ENCODE peak calls at places on chromosome 4, in five cellular contexts. C is H9, V is H1, O is mesenchymal stem cell, K is trophoblast cell. J is an unnamed sample.

GRCh38 chr4:19748470-19748869 is 503.2 kb upstream of the SLIT2 start:
- DNase-seq in O (peak; percentile 88), V (no peak), K (no peak), C (no peak), J (no peak)

GRCh38 chr4:99784836-99785235 is 31.8 kb upstream of the DAPP1 start:
- DNase-seq in O (no peak), V (no peak), K (peak; percentile 52), C (no peak), J (no peak)

GRCh38 chr4:89434364-89434988 is 126.9 kb upstream of the GPRIN3 start:
- DNase-seq in C (no peak), K (no peak), O (peak; percentile 59), V (no peak), J (no peak)

GRCh38 chr4:56731857-56732256 is 50.8 kb upstream of the HOPX start:
- DNase-seq in C (no peak), O (no peak), K (no peak), V (no peak), J (no peak)

GRCh38 chr4:27154706-27155105 is 294.1 kb downstream of the STIM2 start:
- DNase-seq in V (no peak), K (no peak), C (no peak), O (peak; percentile 93), J (no peak)

GRCh38 chr4:41331224-41331623 is 74.5 kb downstream of the UCHL1 start:
- DNase-seq in K (no peak), C (no peak), O (peak; percentile 40), V (no peak), J (no peak)

GRCh38 chr4:11489449-11490083 is 60.9 kb upstream of the HS3ST1 start:
- DNase-seq in C (no peak), O (no peak), K (no peak), V (no peak), J (no peak)

GRCh38 chr4:98838977-98839618 is 89.8 kb downstream of the EIF4E start:
- DNase-seq in K (no peak), O (peak; percentile 30), V (no peak), C (no peak), J (no peak)

GRCh38 chr4:41887821-41888699 is 47.2 kb upstream of the TMEM33 start:
- DNase-seq in V (no peak), C (no peak), K (no peak), O (peak; percentile 56), J (no peak)

GRCh38 chr4:127580300-127580699 is 52.5 kb upstream of the INTU start:
- DNase-seq in K (no peak), C (no peak), V (no peak), O (no peak), J (no peak)

GRCh38 chr4:151792525-151792924 is 31.7 kb upstream of the GATB start:
- DNase-seq in C (no peak), O (no peak), K (no peak), V (no peak), J (no peak)

GRCh38 chr4:122577189-122577553 is 43.7 kb downstream of the IL21 start:
- DNase-seq in O (no peak), C (no peak), K (no peak), V (no peak), J (no peak)

DNA sequence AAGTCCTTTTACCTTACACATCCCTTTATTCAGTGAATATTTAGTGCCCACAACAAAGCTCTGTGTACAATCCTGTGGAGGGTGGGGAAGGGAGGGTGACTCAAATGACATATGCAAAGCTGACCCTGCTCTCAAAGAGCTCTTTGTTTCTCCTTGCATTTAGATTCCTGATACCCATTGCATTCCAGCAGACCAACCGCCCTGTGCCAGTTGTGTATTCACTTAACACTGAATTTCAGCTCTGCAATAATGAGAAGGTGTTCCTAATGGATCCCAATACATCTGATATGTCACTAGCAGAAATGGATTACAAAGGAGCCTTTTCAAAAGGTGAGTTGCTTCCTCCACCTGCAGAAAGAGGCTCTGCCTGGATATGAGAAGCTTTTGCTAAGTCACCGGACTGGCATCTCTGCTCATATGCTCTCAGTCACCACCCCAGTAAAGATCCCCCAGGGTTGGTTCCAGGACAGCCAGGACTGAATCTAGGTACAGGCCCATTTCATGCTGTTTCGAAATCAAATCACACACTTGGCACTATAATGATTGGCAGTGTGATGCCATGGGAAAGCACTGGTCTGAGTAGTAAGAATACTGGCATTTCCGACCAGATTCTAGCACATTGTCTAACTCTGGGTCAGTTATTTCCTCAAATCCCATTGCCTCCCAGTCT is 17.1 kb upstream of the ANXA3 start:
- DNase-seq in V (no peak), C (no peak), O (no peak), K (no peak), J (no peak)
- H3K14ac ChIP-seq in V (no peak overlapping the region), C (no peak overlapping the region), O (no peak overlapping the region), K (no peak overlapping the region), J (no peak overlapping the region)

GRCh38 chr4:168551945-168552695 is 55.3 kb downstream of the PALLD start:
- DNase-seq in C (no peak), O (no peak), V (no peak), K (no peak), J (no peak)
- H4K91ac ChIP-seq in C (no peak overlapping the region), O (no peak overlapping the region), V (no peak overlapping the region), K (no peak overlapping the region), J (no peak overlapping the region)

GRCh38 chr4:139656614-139657486 is 8.8 kb upstream of the MGST2 start:
- DNase-seq in C (peak; percentile 76), O (peak; percentile 81), K (peak; percentile 64), V (no peak), J (peak; percentile 62)
- H2BK12ac ChIP-seq in C (no peak overlapping the region), O (no peak overlapping the region), K (peak overlapping the region; percentile 1), V (no peak overlapping the region), J (no peak overlapping the region)

GRCh38 chr4:76981649-76982048 is 32.1 kb downstream of the SEPTIN11 start:
- DNase-seq in V (no peak), O (no peak), C (no peak), K (no peak), J (no peak)
- H3K14ac ChIP-seq in V (no peak overlapping the region), O (no peak overlapping the region), C (no peak overlapping the region), K (no peak overlapping the region), J (no peak overlapping the region)

J was measured in neuronal stem cell.